ENCODE peak calls at places on chromosomes 4 and X, in four cellular contexts. S, Z, G and W are unnamed samples.

GRCh38 chr4:122914938-122915337 is 7.5 kb downstream of the NUDT6 start:
- DNase-seq in S (no peak), Z (peak; percentile 77), G (peak; percentile 57), W (no peak)

GRCh38 chr4:34280131-34280530 is 1964.2 kb downstream of the ARAP2 start:
- DNase-seq in S (no peak), Z (no peak), G (no peak), W (no peak)

GRCh38 chr4:48484494-48485168 is 1.5 kb downstream of the SLC10A4 start:
- DNase-seq in S (no peak), Z (no peak), G (no peak), W (no peak)

GRCh38 chrX:74369666-74370065 is 51.6 kb upstream of the SLC16A2 start:
- DNase-seq in S (no peak), Z (no peak), G (no peak), W (no peak)

GRCh38 chrX:10794203-10794630 is 173.8 kb upstream of the MID1 start:
- DNase-seq in S (no peak), Z (no peak), G (no peak), W (no peak)

GRCh38 chr4:94978904-94979303 is 221.1 kb downstream of the BMPR1B start:
- DNase-seq in S (no peak), Z (peak; percentile 62), G (peak; percentile 78), W (no peak)

GRCh38 chr4:174279433-174279832 is 4.0 kb downstream of the FBXO8 start:
- DNase-seq in S (no peak), Z (no peak), G (no peak), W (no peak)

GRCh38 chr4:144582105-144582850 is 63.7 kb upstream of the HHIP start:
- DNase-seq in S (no peak), Z (peak; percentile 45), G (peak; percentile 81), W (no peak)

GRCh38 chr4:54330896-54331295 is 101.8 kb downstream of the PDGFRA start:
- DNase-seq in S (no peak), Z (no peak), G (no peak), W (no peak)

GRCh38 chrX:12013220-12013619 is 125.1 kb upstream of the FRMPD4 start:
- DNase-seq in S (no peak), Z (peak; percentile 70), G (peak; percentile 66), W (no peak)

GRCh38 chr4:175238827-175239517 is 320.8 kb downstream of the ADAM29 start:
- DNase-seq in S (no peak), Z (no peak), G (no peak), W (no peak)

GRCh38 chr4:67465763-67466052 is 79.6 kb downstream of the CENPC start:
- DNase-seq in S (no peak), Z (no peak), G (no peak), W (no peak)

GRCh38 chr4:150510176-150510875 is 71.6 kb upstream of the MAB21L2 start:
- DNase-seq in S (no peak), Z (peak; percentile 86), G (peak; percentile 80), W (no peak)

GRCh38 chr4:142402925-142403324 is 443.2 kb downstream of the INPP4B start:
- DNase-seq in S (no peak), Z (peak; percentile 39), G (no peak), W (no peak)

GRCh38 chr4:120718979-120719566 is 203.5 kb downstream of the PRDM5 start:
- DNase-seq in S (no peak), Z (peak; percentile 49), G (peak; percentile 42), W (peak; percentile 23)

GRCh38 chr4:7806080-7806630 is 133.5 kb downstream of the AFAP1 start:
- DNase-seq in S (peak; percentile 91), Z (peak; percentile 68), G (peak; percentile 68), W (peak; percentile 47)

GRCh38 chr4:69718376-69719293 is 41.8 kb downstream of the SULT1B1 start:
- DNase-seq in S (no peak), Z (peak; percentile 19), G (peak; percentile 45), W (no peak)

GRCh38 chrX:8672176-8672575 is 59.8 kb downstream of the ANOS1 start:
- DNase-seq in S (no peak), Z (no peak), G (no peak), W (no peak)

GRCh38 chr4:185515248-185515647 is 20.1 kb downstream of the PDLIM3 start:
- DNase-seq in S (no peak), Z (no peak), G (no peak), W (no peak)

DNA sequence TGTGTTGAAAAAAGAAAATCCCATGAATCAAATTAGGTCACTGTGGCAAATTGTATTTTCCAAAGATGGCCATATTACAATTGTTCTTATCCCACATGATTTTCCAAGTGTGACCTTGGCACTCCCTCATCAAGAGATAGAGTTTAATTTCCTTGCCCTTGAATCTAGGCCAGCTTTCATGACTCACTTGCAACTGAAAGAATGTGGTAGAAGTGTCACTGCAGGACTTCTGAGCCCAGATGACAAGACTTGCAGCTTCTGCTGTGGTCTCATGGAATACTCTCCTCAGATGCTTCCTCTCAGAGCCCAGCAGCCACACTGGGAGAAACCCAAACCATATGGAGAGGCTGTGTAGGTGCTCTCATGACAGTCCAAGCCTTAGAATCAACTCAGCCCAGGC is 139.0 kb downstream of the ADAMTS3 start:
- DNase-seq in S (no peak), Z (no peak), G (peak; percentile 27), W (no peak)
- TF ChIP-seq CTCF in S (no peak), Z (no peak), G (no peak), W (no peak)

GRCh38 chrX:119288890-119289393 is 52.9 kb downstream of the PGRMC1 start:
- DNase-seq in S (no peak), Z (no peak), G (no peak), W (no peak)
- TF ChIP-seq CTCF in S (no peak), Z (no peak), G (no peak), W (no peak)

GRCh38 chr4:168630445-168631187 is 133.8 kb downstream of the PALLD start:
- DNase-seq in S (no peak), Z (peak; percentile 88), G (peak; percentile 95), W (no peak)

GRCh38 chr4:168629561-168629960 is 132.7 kb downstream of the PALLD start:
- DNase-seq in S (no peak), Z (no peak), G (no peak), W (no peak)

GRCh38 chr4:168633071-168633470 is 136.2 kb downstream of the PALLD start:
- DNase-seq in S (no peak), Z (no peak), G (peak; percentile 68), W (no peak)

GRCh38 chr4:168632246-168632832 is 135.5 kb downstream of the PALLD start:
- DNase-seq in S (no peak), Z (no peak), G (no peak), W (no peak)

GRCh38 chr4:168631241-168632151 is 134.6 kb downstream of the PALLD start:
- DNase-seq in S (peak; percentile 78), Z (peak; percentile 55), G (peak; percentile 90), W (peak; percentile 80)
- TF ChIP-seq CTCF in S (no peak), Z (peak; percentile 45), G (peak; percentile 38), W (no peak)

GRCh38 chr4:64551125-64551524 is 141.9 kb upstream of the TECRL start:
- DNase-seq in S (no peak), Z (no peak), G (no peak), W (no peak)
- TF ChIP-seq CTCF in S (no peak), Z (no peak), G (no peak), W (no peak)

DNA sequence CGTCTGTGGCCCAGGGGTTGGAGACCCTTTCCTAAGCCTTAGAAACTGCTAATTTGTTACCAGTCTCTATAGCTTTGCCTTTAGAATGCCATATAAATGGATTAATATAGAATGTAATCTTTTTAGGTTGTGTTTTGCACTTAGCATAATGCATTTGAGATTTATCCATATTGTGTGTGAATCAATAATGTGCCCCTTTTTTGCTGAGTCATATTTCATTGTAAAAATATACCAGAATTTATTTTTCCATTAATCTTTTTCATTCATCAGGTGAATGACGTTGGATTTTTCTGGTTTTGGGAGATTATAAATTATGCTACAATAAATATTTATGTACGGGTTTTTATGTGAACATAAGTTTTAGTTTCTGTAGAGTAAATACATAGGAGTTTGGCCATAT is 478.8 kb upstream of the MAGEB18 start:
- DNase-seq in S (no peak), Z (no peak), G (no peak), W (no peak)
- TF ChIP-seq CTCF in S (no peak), Z (no peak), G (no peak), W (no peak)

DNA sequence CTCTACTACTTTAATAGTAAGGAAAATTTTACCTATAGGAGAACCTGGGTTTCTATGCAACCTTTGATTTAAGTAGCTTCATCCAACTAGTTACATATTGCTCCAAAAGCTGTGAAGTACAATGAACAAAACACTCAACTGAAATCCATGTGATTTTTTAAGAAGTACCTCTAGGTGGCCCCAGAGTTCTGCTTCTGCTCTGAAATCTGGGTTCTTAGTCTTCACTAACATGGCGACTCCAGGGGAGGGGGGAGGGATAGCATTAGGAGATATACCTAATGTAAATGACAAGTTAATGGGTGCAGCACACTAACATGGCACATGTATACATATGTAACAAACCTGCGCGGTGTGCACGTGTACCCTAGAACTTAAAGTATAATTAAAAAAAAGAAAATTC is 73.4 kb upstream of the MAGEB2 start:
- DNase-seq in S (no peak), Z (peak; percentile 59), G (peak; percentile 32), W (no peak)
- TF ChIP-seq CTCF in S (no peak), Z (peak; percentile 58), G (peak; percentile 30), W (peak; percentile 40)

GRCh38 chrX:37781808-37782207 is 1.9 kb downstream of the CYBB start:
- DNase-seq in S (no peak), Z (no peak), G (no peak), W (no peak)
- TF ChIP-seq CTCF in S (no peak), Z (no peak), G (no peak), W (no peak)

DNA sequence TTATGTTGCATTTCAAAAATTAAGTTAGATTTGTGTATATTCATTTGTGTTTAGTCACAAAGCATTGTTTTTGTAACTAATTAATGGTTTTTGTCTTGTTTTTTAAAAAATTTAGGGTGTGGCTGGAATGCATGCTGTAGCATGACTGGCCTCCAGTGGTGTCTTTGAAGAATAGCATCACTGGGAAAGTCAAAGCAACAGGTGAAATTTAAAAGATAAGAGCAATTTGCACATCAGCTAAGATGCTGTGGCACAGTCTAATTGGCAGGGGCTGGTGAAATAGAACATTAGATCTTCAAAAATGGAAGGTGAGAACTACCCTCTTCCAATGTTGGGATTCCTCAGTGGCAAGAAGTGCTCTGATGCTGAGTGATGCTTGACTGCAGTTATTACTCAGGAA is 45.3 kb downstream of the ANK2 start:
- DNase-seq in S (no peak), Z (no peak), G (peak; percentile 40), W (no peak)
- TF ChIP-seq CTCF in S (peak; percentile 50), Z (peak; percentile 39), G (peak; percentile 76), W (peak; percentile 79)

GRCh38 chrX:38375888-38376287 is 23.5 kb downstream of the OTC start:
- DNase-seq in S (no peak), Z (no peak), G (peak; percentile 3), W (no peak)
- TF ChIP-seq CTCF in S (no peak), Z (peak; percentile 30), G (peak; percentile 58), W (peak; percentile 26)